ENCODE peak calls at places on chromosomes 1 and 21, in seven cellular contexts. F, R, I, N, Q, H and S are unnamed samples.

GRCh38 chr1:149942207-149942606 is 5.5 kb upstream of the MTMR11 start:
- DNase-seq in F (peak; percentile 61), R (no peak), I (no peak), N (no peak), Q (no peak), H (no peak), S (peak; percentile 59)

GRCh38 chr1:21318714-21319159 is 28.5 kb upstream of the ECE1 start:
- DNase-seq in F (no peak), R (peak; percentile 71), I (peak; percentile 80), N (peak; percentile 93), Q (peak; percentile 99), H (no peak), S (peak; percentile 84)

GRCh38 chr1:193310569-193310968 is 124.2 kb upstream of the B3GALT2 start:
- DNase-seq in F (no peak), R (peak; percentile 67), I (no peak), N (no peak), Q (no peak), H (no peak), S (peak; percentile 66)

GRCh38 chr1:159315381-159315780 is 13.2 kb downstream of the FCER1A start:
- DNase-seq in F (no peak), R (no peak), I (no peak), N (no peak), Q (no peak), H (no peak), S (no peak)

GRCh38 chr1:231929311-231929710 is 302.7 kb downstream of the DISC1 start:
- DNase-seq in F (peak; percentile 96), R (no peak), I (no peak), N (no peak), Q (no peak), H (peak; percentile 96), S (no peak)

GRCh38 chr1:35030338-35031102 is 1.2 kb downstream of the ZMYM6 start:
- DNase-seq in F (no peak), R (no peak), I (no peak), N (no peak), Q (no peak), H (no peak), S (no peak)

GRCh38 chr1:47181095-47181954 is 8.5 kb downstream of the PDZK1IP1 start:
- DNase-seq in F (no peak), R (no peak), I (no peak), N (no peak), Q (no peak), H (no peak), S (no peak)

GRCh38 chr1:114359791-114360190 is 151.2 kb downstream of the TRIM33 start:
- DNase-seq in F (no peak), R (no peak), I (no peak), N (no peak), Q (no peak), H (no peak), S (no peak)

GRCh38 chr1:182064611-182065010 is 3.1 kb upstream of the ZNF648 start:
- DNase-seq in F (no peak), R (no peak), I (no peak), N (no peak), Q (no peak), H (no peak), S (no peak)

GRCh38 chr1:87170151-87170550 is 158.5 kb upstream of the LMO4 start:
- DNase-seq in F (no peak), R (no peak), I (no peak), N (no peak), Q (no peak), H (no peak), S (no peak)

GRCh38 chr1:233253231-233254038 is 42.1 kb downstream of the PCNX2 start:
- DNase-seq in F (no peak), R (no peak), I (no peak), N (no peak), Q (no peak), H (peak; percentile 46), S (no peak)

GRCh38 chr1:233544304-233544703 is 69.6 kb upstream of the KCNK1 start:
- DNase-seq in F (no peak), R (no peak), I (no peak), N (no peak), Q (no peak), H (peak; percentile 38), S (no peak)

GRCh38 chr1:115529216-115529897 is 112.4 kb upstream of the VANGL1 start:
- DNase-seq in F (peak; percentile 70), R (no peak), I (no peak), N (no peak), Q (no peak), H (peak; percentile 59), S (no peak)

GRCh38 chr1:227889863-227890405 is 57.8 kb downstream of the WNT9A start:
- DNase-seq in F (no peak), R (peak; percentile 14), I (no peak), N (no peak), Q (peak; percentile 8), H (no peak), S (no peak)

GRCh38 chr1:101463195-101463594 is 226.4 kb downstream of the S1PR1 start:
- DNase-seq in F (no peak), R (no peak), I (no peak), N (no peak), Q (no peak), H (peak; percentile 4), S (no peak)

GRCh38 chr1:175287377-175287776 is 94.8 kb upstream of the KIAA0040 start:
- DNase-seq in F (no peak), R (no peak), I (no peak), N (no peak), Q (no peak), H (no peak), S (no peak)

GRCh38 chr1:10710489-10710888 is 86.0 kb downstream of the CASZ1 start:
- DNase-seq in F (no peak), R (no peak), I (no peak), N (no peak), Q (no peak), H (no peak), S (no peak)

GRCh38 chr21:37566790-37567725 is 200.5 kb downstream of the DYRK1A start:
- DNase-seq in F (no peak), R (no peak), I (no peak), N (no peak), Q (no peak), H (no peak), S (no peak)

GRCh38 chr21:33828577-33828976 is 87.0 kb downstream of the ATP5PO start:
- DNase-seq in F (no peak), R (no peak), I (no peak), N (no peak), Q (no peak), H (no peak), S (no peak)

GRCh38 chr21:33828083-33828482 is 87.5 kb downstream of the ATP5PO start:
- DNase-seq in F (no peak), R (no peak), I (no peak), N (no peak), Q (no peak), H (no peak), S (no peak)

GRCh38 chr21:33824156-33824941 is 91.3 kb downstream of the ATP5PO start:
- DNase-seq in F (no peak), R (no peak), I (no peak), N (no peak), Q (no peak), H (no peak), S (no peak)

GRCh38 chr21:33825419-33825818 is 90.2 kb downstream of the ATP5PO start:
- DNase-seq in F (no peak), R (no peak), I (no peak), N (no peak), Q (no peak), H (no peak), S (no peak)

DNA sequence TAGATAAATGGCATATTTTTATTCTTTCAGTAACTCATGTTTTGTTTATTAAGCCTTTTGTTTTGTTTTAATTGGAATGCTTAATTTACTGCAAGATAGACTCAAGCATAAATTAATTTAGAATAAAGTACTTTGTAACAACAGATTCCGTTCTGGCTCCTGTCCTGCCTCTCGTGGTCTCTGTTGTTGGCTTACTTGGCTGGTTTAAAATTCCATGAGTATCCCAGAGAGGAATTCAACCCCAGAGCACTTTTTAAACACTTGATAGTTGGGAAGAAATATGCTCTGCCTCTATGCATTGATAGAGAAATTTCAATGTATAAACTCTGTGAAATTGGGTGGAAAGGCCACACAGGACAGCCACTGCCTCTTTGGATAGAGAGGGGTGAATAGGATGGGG is 89.7 kb downstream of the ATP5PO start:
- DNase-seq in F (no peak), R (no peak), I (no peak), N (no peak), Q (peak; percentile 40), H (no peak), S (peak; percentile 28)
- H3K4me3 ChIP-seq in F (no peak overlapping the region), R (no peak overlapping the region), I (no peak overlapping the region), N (no peak overlapping the region), Q (no peak overlapping the region), H (no peak overlapping the region), S (no peak overlapping the region)

GRCh38 chr21:31515253-31515652 is 144.2 kb upstream of the SOD1 start:
- DNase-seq in F (no peak), R (no peak), I (no peak), N (no peak), Q (no peak), H (no peak), S (no peak)
- TF ChIP-seq CTCF in F (no peak), R (no peak), I (no peak), N (no peak), Q (no peak), H (no peak), S (no peak)

DNA sequence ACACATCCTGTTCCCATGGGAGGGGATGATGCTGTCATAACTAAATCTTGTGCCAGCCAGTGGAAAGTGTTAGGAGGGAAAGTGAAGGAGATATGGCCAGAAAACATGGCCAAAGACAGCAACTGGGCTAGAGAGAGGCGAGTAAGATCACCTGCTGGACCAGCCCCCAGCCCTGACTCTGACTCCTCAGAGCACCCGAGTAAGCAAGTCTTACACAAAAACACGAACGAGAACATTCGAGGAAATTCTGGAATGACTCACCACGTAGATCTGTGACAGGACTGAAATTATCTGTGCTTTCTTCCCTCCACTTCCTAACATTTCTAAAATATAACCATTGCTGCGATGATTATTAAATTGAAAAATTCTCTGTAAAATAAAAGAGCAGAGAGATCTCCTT is 9.2 kb downstream of the ZNF496 start:
- DNase-seq in F (no peak), R (no peak), I (no peak), N (no peak), Q (no peak), H (no peak), S (no peak)
- H3K4me3 ChIP-seq in F (no peak overlapping the region), R (no peak overlapping the region), I (no peak overlapping the region), N (no peak overlapping the region), Q (no peak overlapping the region), H (no peak overlapping the region), S (no peak overlapping the region)

DNA sequence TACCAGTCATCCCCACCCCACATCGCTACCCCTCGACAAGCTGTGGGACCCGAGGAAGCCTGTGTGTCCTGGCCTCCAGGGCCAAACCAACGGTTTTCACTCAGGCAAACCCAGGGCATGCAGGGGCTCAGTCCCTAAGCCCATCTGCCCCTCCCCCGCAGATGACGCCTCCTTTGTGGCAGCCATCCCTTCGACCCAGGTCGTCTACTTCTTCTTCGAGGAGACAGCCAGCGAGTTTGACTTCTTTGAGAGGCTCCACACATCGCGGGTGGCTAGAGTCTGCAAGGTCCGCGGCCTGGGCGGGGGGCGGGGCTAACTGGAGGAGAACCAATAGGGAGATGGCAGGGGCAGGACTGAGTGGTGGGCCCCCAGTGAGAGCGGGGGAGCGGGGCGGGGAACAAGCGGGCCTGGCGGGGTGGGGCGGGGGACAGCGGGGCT is 7.4 kb downstream of the SEMA4A start:
- DNase-seq in F (peak; percentile 33), R (peak; percentile 81), I (peak; percentile 71), N (peak; percentile 90), Q (peak; percentile 85), H (no peak), S (peak; percentile 72)
- TF ChIP-seq CTCF in F (no peak), R (no peak), I (no peak), N (no peak), Q (no peak), H (no peak), S (no peak)